ENCODE peak calls at places on chromosomes 3 and 15, in nine cellular contexts. A is stimulated activated CD8-positive, alpha-beta memory T cell treated with anti-CD3 and anti-CD28 coated beads, Interleukin-7, amount 100 ng/mL, for 4 hours; E is ovary; G is nephron progenitor cell; C is GM20000; U is osteocyte; H is colonic mucosa; R is NCI-H1436; Y is stomach. P is an unnamed sample.

GRCh38 chr15:68316061-68316804 is 38.7 kb downstream of the FEM1B start:
- DNase-seq in G (peak; percentile 38), E (peak; percentile 28), U (peak; percentile 84), H (no peak), R (no peak), C (no peak), A (no peak), Y (peak; percentile 26), P (no peak)

GRCh38 chr3:184040010-184040409 is 8.5 kb downstream of the HTR3D start:
- DNase-seq in E (no peak), G (no peak), H (no peak), Y (peak; percentile 29), R (no peak), C (no peak), A (no peak), U (no peak), P (peak; percentile 72)

GRCh38 chr3:160928183-160928718 is 172.2 kb downstream of the PPM1L start:
- DNase-seq in E (no peak), Y (no peak), U (no peak), A (no peak), H (no peak), G (no peak), R (peak; percentile 31), C (no peak), P (no peak)

GRCh38 chr3:16884748-16885587 is at the start of gene PLCL2:
- DNase-seq in A (peak; percentile 49), G (peak; percentile 64), Y (peak; percentile 50), U (no peak), R (no peak), C (peak; percentile 89), E (peak; percentile 72), H (peak; percentile 63), P (peak; percentile 29)

GRCh38 chr15:74584204-74584603 is 31.4 kb upstream of the CLK3 start:
- DNase-seq in Y (no peak), G (no peak), C (no peak), E (no peak), R (no peak), U (no peak), H (no peak), A (no peak), P (no peak)

GRCh38 chr3:48417529-48418108 is 12.3 kb downstream of the PLXNB1 start:
- DNase-seq in A (no peak), Y (no peak), G (no peak), U (no peak), H (no peak), R (no peak), C (no peak), E (no peak), P (no peak)

GRCh38 chr3:50390523-50391177 is 31.3 kb upstream of the TMEM115 start:
- DNase-seq in C (no peak), A (no peak), R (no peak), U (no peak), G (no peak), E (peak; percentile 60), Y (peak; percentile 77), H (peak; percentile 37), P (no peak)

GRCh38 chr15:69578792-69579587 is 126.4 kb downstream of the RPLP1 start:
- DNase-seq in E (no peak), C (no peak), Y (peak; percentile 95), G (no peak), H (peak; percentile 91), A (no peak), R (no peak), U (no peak), P (no peak)

GRCh38 chr3:170044795-170045244 is 7.0 kb downstream of the GPR160 start:
- DNase-seq in A (no peak), C (peak; percentile 60), E (no peak), R (no peak), U (no peak), Y (no peak), G (no peak), H (peak; percentile 54), P (no peak)

GRCh38 chr3:52109556-52110380 is 44.5 kb downstream of the POC1A start:
- DNase-seq in U (no peak), E (no peak), R (no peak), C (no peak), H (no peak), A (no peak), Y (no peak), G (no peak), P (no peak)